ENCODE peak calls at places on chromosomes 7 and 10, in six cellular contexts. T, H, P, B, U and W are unnamed samples.

GRCh38 chr10:13765641-13766341 is 179.0 kb downstream of the PRPF18 start:
- DNase-seq in B (no peak), U (no peak), T (no peak), H (peak), P (no peak), W (no peak)

GRCh38 chr7:115346685-115347084 is 424.8 kb downstream of the MDFIC start:
- DNase-seq in H (no peak), T (peak), P (no peak), B (no peak), U (no peak), W (no peak)

GRCh38 chr7:147282204-147282603 is 1165.6 kb downstream of the CNTNAP2 start:
- DNase-seq in U (no peak), H (no peak), B (no peak), T (no peak), P (no peak), W (no peak)

GRCh38 chr10:234708-235406 is 99.6 kb downstream of the ZMYND11 start:
- DNase-seq in P (no peak), B (no peak), H (no peak), U (no peak), T (no peak), W (peak)

GRCh38 chr7:40937879-40938278 is 765.0 kb downstream of the INHBA start:
- DNase-seq in T (no peak), P (no peak), U (peak), B (no peak), H (no peak), W (no peak)

GRCh38 chr10:123149162-123149567 is 1.2 kb downstream of the HMX2 start:
- DNase-seq in P (peak), T (no peak), B (no peak), H (no peak), U (no peak), W (no peak)

GRCh38 chr10:129888784-129889616 is 75.1 kb downstream of the EBF3 start:
- DNase-seq in P (peak), B (no peak), H (peak), U (peak), T (peak), W (no peak)

GRCh38 chr7:55130079-55130476 is 111.3 kb downstream of the EGFR start:
- DNase-seq in H (no peak), P (no peak), T (no peak), U (no peak), B (no peak), W (no peak)

GRCh38 chr10:4241724-4242345 is 456.8 kb upstream of the KLF6 start:
- DNase-seq in T (no peak), B (no peak), H (no peak), P (no peak), U (no peak), W (no peak)

GRCh38 chr10:132158122-132158741 is 28.5 kb upstream of the DPYSL4 start:
- DNase-seq in T (no peak), U (peak), B (no peak), H (no peak), P (peak), W (no peak)

GRCh38 chr10:122419890-122420623 is 34.4 kb upstream of the ARMS2 start:
- DNase-seq in B (no peak), U (no peak), T (no peak), P (no peak), H (no peak), W (no peak)

GRCh38 chr7:26690135-26690534 is 174.3 kb downstream of the SKAP2 start:
- DNase-seq in H (no peak), B (no peak), P (no peak), T (no peak), U (no peak), W (no peak)

GRCh38 chr10:2895616-2896196 is 171.6 kb upstream of the PFKP start:
- DNase-seq in U (no peak), P (no peak), B (no peak), H (no peak), T (no peak), W (no peak)

GRCh38 chr10:7362451-7362850 is 48.4 kb downstream of the SFMBT2 start:
- DNase-seq in H (no peak), T (no peak), P (no peak), B (no peak), U (no peak), W (no peak)

GRCh38 chr10:7357193-7357592 is 53.6 kb downstream of the SFMBT2 start:
- DNase-seq in U (no peak), H (no peak), T (no peak), B (no peak), P (no peak), W (no peak)

GRCh38 chr10:7363700-7364099 is 47.1 kb downstream of the SFMBT2 start:
- DNase-seq in U (no peak), B (no peak), P (no peak), H (no peak), T (no peak), W (no peak)

GRCh38 chr10:7364474-7364873 is 46.4 kb downstream of the SFMBT2 start:
- DNase-seq in P (no peak), T (no peak), H (no peak), U (no peak), B (no peak), W (no peak)

DNA sequence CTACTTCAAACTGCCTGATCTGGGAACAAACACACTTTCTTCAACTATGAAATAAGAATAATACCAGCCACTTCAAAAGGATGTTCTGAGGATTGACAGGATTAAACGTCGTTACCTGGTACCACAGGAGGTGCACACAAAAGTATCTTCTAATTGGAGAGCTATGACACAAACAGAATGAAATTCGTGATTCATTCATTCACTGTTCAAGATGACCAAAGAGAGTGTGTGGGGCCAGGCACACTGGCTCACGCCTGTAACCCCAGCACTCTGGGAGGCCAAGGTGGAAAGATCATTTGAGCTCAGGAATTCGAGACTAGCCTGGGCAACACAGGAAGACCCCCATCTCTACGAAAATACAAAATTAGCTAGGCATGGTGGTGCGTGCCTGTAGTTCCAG is 50.9 kb downstream of the SFMBT2 start:
- DNase-seq in P (no peak), B (no peak), H (no peak), T (no peak), U (no peak), W (no peak)
- H3K27ac ChIP-seq in P (no peak), B (no peak), H (no peak), T (no peak), U (no peak), W (no peak)

GRCh38 chr7:1552200-1552599 is 3.8 kb downstream of the TMEM184A start:
- DNase-seq in T (no peak), H (no peak), U (no peak), P (no peak), B (no peak), W (no peak)
- H3K27ac ChIP-seq in T (no peak), H (no peak), U (no peak), P (no peak), B (no peak), W (no peak)

GRCh38 chr10:5544216-5544805 is 19.6 kb downstream of the CALML3 start:
- DNase-seq in T (peak), U (no peak), B (no peak), P (no peak), H (no peak), W (no peak)

GRCh38 chr10:5542100-5542499 is 17.3 kb downstream of the CALML3 start:
- DNase-seq in H (no peak), T (no peak), U (no peak), B (no peak), P (no peak), W (no peak)

GRCh38 chr10:5545011-5545410 is 20.2 kb downstream of the CALML3 start:
- DNase-seq in U (no peak), P (no peak), H (no peak), T (no peak), B (no peak), W (no peak)

GRCh38 chr10:5545426-5545777 is 20.6 kb downstream of the CALML3 start:
- DNase-seq in T (no peak), U (no peak), B (no peak), H (no peak), P (no peak), W (no peak)

DNA sequence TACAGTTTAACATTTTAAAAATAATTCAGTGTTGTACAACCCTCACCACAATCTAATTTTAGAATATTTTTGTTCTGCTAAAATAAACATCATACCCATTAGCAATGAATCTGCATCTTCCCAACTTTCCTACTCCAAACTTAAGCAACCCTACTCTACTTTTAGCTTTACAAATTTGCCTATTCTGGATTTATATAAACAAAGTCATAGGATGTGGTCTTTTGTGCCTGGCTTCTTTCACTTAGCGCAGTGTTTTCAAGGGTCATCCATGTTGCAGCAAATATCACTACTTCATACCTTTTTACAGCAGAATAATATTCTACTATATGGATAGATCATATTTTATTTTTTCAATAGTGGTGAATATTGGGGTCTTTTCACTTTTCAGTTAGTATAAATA is 18.9 kb downstream of the CALML3 start:
- DNase-seq in U (no peak), T (no peak), B (no peak), P (no peak), H (no peak), W (no peak)
- H3K27ac ChIP-seq in U (no peak), T (no peak), B (no peak), P (no peak), H (no peak), W (peak)

GRCh38 chr7:50491943-50492342 is 41.8 kb upstream of the FIGNL1 start:
- DNase-seq in U (no peak), H (no peak), T (no peak), P (no peak), B (no peak), W (no peak)
- H3K27ac ChIP-seq in U (no peak), H (no peak), T (no peak), P (peak), B (no peak), W (no peak)

DNA sequence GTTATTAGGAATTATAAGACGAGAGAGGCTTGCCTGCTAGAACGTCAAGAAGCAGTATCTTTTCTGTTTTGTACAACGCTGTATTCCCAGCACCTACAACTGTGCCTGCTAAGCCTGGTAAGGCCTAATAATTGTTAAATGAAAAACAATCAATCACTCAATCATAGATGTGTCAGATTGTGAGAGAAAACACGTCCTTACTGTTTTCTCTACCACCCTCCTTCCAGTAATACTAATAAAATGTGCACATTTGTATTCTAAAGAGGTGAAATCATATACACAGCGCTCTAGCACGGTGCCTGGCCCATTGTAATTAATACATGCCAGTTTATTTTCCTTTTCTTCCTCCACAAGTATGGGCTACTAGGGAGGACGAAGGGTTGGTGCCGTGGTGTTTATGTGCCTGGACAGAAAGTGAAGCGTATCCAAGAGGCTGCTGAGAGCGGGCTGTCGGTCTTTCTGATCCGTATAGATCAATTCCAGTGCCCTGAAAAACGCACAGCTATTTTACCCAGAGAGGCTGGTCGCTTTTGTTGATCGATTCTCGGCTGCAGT is 1.5 kb upstream of the AUTS2 start:
- DNase-seq in H (no peak), P (no peak), T (no peak), U (peak), B (no peak), W (no peak)
- H3K27ac ChIP-seq in H (no peak), P (peak), T (no peak), U (no peak), B (no peak), W (no peak)